ENCODE peak calls at places on chromosomes 2 and 18, in five cellular contexts. One of them, this sample, is unnamed.
A peak's percentile ranks its signal among the peaks of the same experiment; 100 is the strongest.

GRCh38 chr2:165198181-165198580 is 5.7 kb downstream of the SCN3A start:
- DNase-seq in left ventricle myocardium inferior: no peak
- DNase-seq in mucosa of descending colon: no peak
- DNase-seq in GM12865: no peak
- DNase-seq in uterus: no peak
- DNase-seq in this sample: no peak

GRCh38 chr2:156189143-156189542 is 143.4 kb downstream of the NR4A2 start:
- DNase-seq in left ventricle myocardium inferior: no peak
- DNase-seq in mucosa of descending colon: peak; percentile 54
- DNase-seq in GM12865: no peak
- DNase-seq in uterus: no peak
- DNase-seq in this sample: no peak

GRCh38 chr2:200147371-200147770 is 159.1 kb upstream of the SPATS2L start:
- DNase-seq in left ventricle myocardium inferior: no peak
- DNase-seq in mucosa of descending colon: no peak
- DNase-seq in GM12865: no peak
- DNase-seq in uterus: no peak
- DNase-seq in this sample: no peak

GRCh38 chr2:49219741-49220140 is 65.4 kb upstream of the FSHR start:
- DNase-seq in left ventricle myocardium inferior: no peak
- DNase-seq in mucosa of descending colon: no peak
- DNase-seq in GM12865: no peak
- DNase-seq in uterus: no peak
- DNase-seq in this sample: no peak

GRCh38 chr2:217650716-217651360 is 352.0 kb downstream of the TNS1 start:
- DNase-seq in left ventricle myocardium inferior: no peak
- DNase-seq in mucosa of descending colon: peak; percentile 37
- DNase-seq in GM12865: peak; percentile 58
- DNase-seq in uterus: peak; percentile 40
- DNase-seq in this sample: peak; percentile 11

GRCh38 chr2:60321816-60322215 is 231.6 kb downstream of the BCL11A start:
- DNase-seq in left ventricle myocardium inferior: no peak
- DNase-seq in mucosa of descending colon: no peak
- DNase-seq in GM12865: no peak
- DNase-seq in uterus: no peak
- DNase-seq in this sample: no peak

GRCh38 chr2:207418422-207418821 is 111.3 kb upstream of the CREB1 start:
- DNase-seq in left ventricle myocardium inferior: no peak
- DNase-seq in mucosa of descending colon: no peak
- DNase-seq in GM12865: no peak
- DNase-seq in uterus: no peak
- DNase-seq in this sample: no peak

GRCh38 chr18:74674487-74674886 is 76.8 kb downstream of the ZNF407 start:
- DNase-seq in left ventricle myocardium inferior: no peak
- DNase-seq in mucosa of descending colon: no peak
- DNase-seq in GM12865: no peak
- DNase-seq in uterus: no peak
- DNase-seq in this sample: no peak

GRCh38 chr18:41096504-41096903 is 858.5 kb upstream of the PIK3C3 start:
- DNase-seq in left ventricle myocardium inferior: no peak
- DNase-seq in mucosa of descending colon: no peak
- DNase-seq in GM12865: no peak
- DNase-seq in uterus: no peak
- DNase-seq in this sample: peak; percentile 33

GRCh38 chr18:33576999-33577687 is 876 bp upstream of the ASXL3 start:
- DNase-seq in left ventricle myocardium inferior: no peak
- DNase-seq in mucosa of descending colon: no peak
- DNase-seq in GM12865: no peak
- DNase-seq in uterus: no peak
- DNase-seq in this sample: no peak

GRCh38 chr2:172906401-172906811 is 169.2 kb upstream of the MAP3K20 start:
- DNase-seq in left ventricle myocardium inferior: peak; percentile 57
- DNase-seq in mucosa of descending colon: no peak
- DNase-seq in GM12865: no peak
- DNase-seq in uterus: no peak
- DNase-seq in this sample: no peak

GRCh38 chr18:54961868-54962267 is 2.6 kb upstream of the CCDC68 start:
- DNase-seq in left ventricle myocardium inferior: no peak
- DNase-seq in mucosa of descending colon: no peak
- DNase-seq in GM12865: no peak
- DNase-seq in uterus: no peak
- DNase-seq in this sample: no peak

GRCh38 chr2:61218076-61218816 is 56.3 kb downstream of the C2orf74 start:
- DNase-seq in left ventricle myocardium inferior: no peak
- DNase-seq in mucosa of descending colon: no peak
- DNase-seq in GM12865: no peak
- DNase-seq in uterus: no peak
- DNase-seq in this sample: no peak

GRCh38 chr2:239583171-239583878 is 182.5 kb upstream of the HDAC4 start:
- DNase-seq in left ventricle myocardium inferior: no peak
- DNase-seq in mucosa of descending colon: no peak
- DNase-seq in GM12865: no peak
- DNase-seq in uterus: no peak
- DNase-seq in this sample: no peak

GRCh38 chr2:231052494-231053451 is 3.9 kb upstream of the PSMD1 start:
- DNase-seq in left ventricle myocardium inferior: peak; percentile 80
- DNase-seq in mucosa of descending colon: peak; percentile 88
- DNase-seq in GM12865: peak; percentile 92
- DNase-seq in uterus: peak; percentile 68
- DNase-seq in this sample: peak; percentile 58

GRCh38 chr2:239574054-239574433 is 173.2 kb upstream of the HDAC4 start:
- DNase-seq in left ventricle myocardium inferior: no peak
- DNase-seq in mucosa of descending colon: no peak
- DNase-seq in GM12865: no peak
- DNase-seq in uterus: no peak
- DNase-seq in this sample: no peak

GRCh38 chr2:184532541-184532940 is 65.8 kb upstream of the ZNF804A start:
- DNase-seq in left ventricle myocardium inferior: no peak
- DNase-seq in mucosa of descending colon: no peak
- DNase-seq in GM12865: no peak
- DNase-seq in uterus: no peak
- DNase-seq in this sample: peak; percentile 4

GRCh38 chr2:69090008-69090407 is 77.0 kb downstream of the ANTXR1 start:
- DNase-seq in left ventricle myocardium inferior: no peak
- DNase-seq in mucosa of descending colon: no peak
- DNase-seq in GM12865: no peak
- DNase-seq in uterus: no peak
- DNase-seq in this sample: no peak

GRCh38 chr18:73785276-73785675 is 362.4 kb downstream of the FBXO15 start:
- DNase-seq in left ventricle myocardium inferior: no peak
- DNase-seq in mucosa of descending colon: no peak
- DNase-seq in GM12865: no peak
- DNase-seq in uterus: no peak
- DNase-seq in this sample: no peak

GRCh38 chr2:199273043-199273647 is 184.6 kb downstream of the SATB2 start:
- DNase-seq in left ventricle myocardium inferior: no peak
- DNase-seq in mucosa of descending colon: no peak
- DNase-seq in GM12865: no peak
- DNase-seq in uterus: no peak
- DNase-seq in this sample: peak; percentile 49

GRCh38 chr2:38074047-38074774 is 1.7 kb downstream of the CYP1B1 start:
- DNase-seq in left ventricle myocardium inferior: peak; percentile 29
- DNase-seq in mucosa of descending colon: no peak
- DNase-seq in GM12865: no peak
- DNase-seq in uterus: peak; percentile 39
- DNase-seq in this sample: no peak

GRCh38 chr2:162111958-162112850 is 38.2 kb upstream of the DPP4 start:
- DNase-seq in left ventricle myocardium inferior: no peak
- DNase-seq in mucosa of descending colon: no peak
- DNase-seq in GM12865: no peak
- DNase-seq in uterus: no peak
- DNase-seq in this sample: no peak

GRCh38 chr2:220445429-220446105 is 818.1 kb downstream of the SLC4A3 start:
- DNase-seq in left ventricle myocardium inferior: no peak
- DNase-seq in mucosa of descending colon: no peak
- DNase-seq in GM12865: no peak
- DNase-seq in uterus: no peak
- DNase-seq in this sample: peak; percentile 6

GRCh38 chr18:38487521-38487920 is 921.9 kb upstream of the CELF4 start:
- DNase-seq in left ventricle myocardium inferior: no peak
- DNase-seq in mucosa of descending colon: no peak
- DNase-seq in GM12865: no peak
- DNase-seq in uterus: no peak
- DNase-seq in this sample: no peak

GRCh38 chr2:101827246-101827645 is 129.7 kb downstream of the MAP4K4 start:
- DNase-seq in left ventricle myocardium inferior: no peak
- DNase-seq in mucosa of descending colon: no peak
- DNase-seq in GM12865: no peak
- DNase-seq in uterus: no peak
- DNase-seq in this sample: peak; percentile 76

GRCh38 chr2:47904903-47905453 is 1.3 kb downstream of the FBXO11 start:
- DNase-seq in left ventricle myocardium inferior: peak; percentile 30
- DNase-seq in mucosa of descending colon: peak; percentile 42
- DNase-seq in GM12865: no peak
- DNase-seq in uterus: peak; percentile 29
- DNase-seq in this sample: no peak

GRCh38 chr18:3151379-3152264 is 68.1 kb downstream of the MYOM1 start:
- DNase-seq in left ventricle myocardium inferior: no peak
- DNase-seq in mucosa of descending colon: peak; percentile 19
- DNase-seq in GM12865: peak; percentile 45
- DNase-seq in uterus: no peak
- DNase-seq in this sample: peak; percentile 9

GRCh38 chr2:232260075-232260474 is 118.5 kb upstream of the ALPP start:
- DNase-seq in left ventricle myocardium inferior: no peak
- DNase-seq in mucosa of descending colon: no peak
- DNase-seq in GM12865: no peak
- DNase-seq in uterus: no peak
- DNase-seq in this sample: peak; percentile 93

GRCh38 chr2:181776336-181776735 is 96.0 kb upstream of the NEUROD1 start:
- DNase-seq in left ventricle myocardium inferior: no peak
- DNase-seq in mucosa of descending colon: no peak
- DNase-seq in GM12865: no peak
- DNase-seq in uterus: no peak
- DNase-seq in this sample: no peak

GRCh38 chr2:240491483-240491882 is 56.0 kb downstream of the GPC1 start:
- DNase-seq in left ventricle myocardium inferior: no peak
- DNase-seq in mucosa of descending colon: no peak
- DNase-seq in GM12865: no peak
- DNase-seq in uterus: no peak
- DNase-seq in this sample: no peak

GRCh38 chr2:54318810-54319209 is 62.8 kb upstream of the TSPYL6 start:
- DNase-seq in left ventricle myocardium inferior: no peak
- DNase-seq in mucosa of descending colon: no peak
- DNase-seq in GM12865: no peak
- DNase-seq in uterus: no peak
- DNase-seq in this sample: no peak

GRCh38 chr2:222547108-222547507 is 108.8 kb downstream of the FARSB start:
- DNase-seq in left ventricle myocardium inferior: no peak
- DNase-seq in mucosa of descending colon: no peak
- DNase-seq in GM12865: no peak
- DNase-seq in uterus: no peak
- DNase-seq in this sample: no peak

GRCh38 chr2:222554511-222554910 is 101.4 kb downstream of the FARSB start:
- DNase-seq in left ventricle myocardium inferior: no peak
- DNase-seq in mucosa of descending colon: no peak
- DNase-seq in GM12865: no peak
- DNase-seq in uterus: no peak
- DNase-seq in this sample: no peak

GRCh38 chr2:222545821-222546540 is 109.9 kb downstream of the FARSB start:
- DNase-seq in left ventricle myocardium inferior: no peak
- DNase-seq in mucosa of descending colon: no peak
- DNase-seq in GM12865: no peak
- DNase-seq in uterus: peak; percentile 52
- DNase-seq in this sample: no peak

GRCh38 chr2:222548997-222549396 is 106.9 kb downstream of the FARSB start:
- DNase-seq in left ventricle myocardium inferior: no peak
- DNase-seq in mucosa of descending colon: no peak
- DNase-seq in GM12865: no peak
- DNase-seq in uterus: no peak
- DNase-seq in this sample: peak; percentile 84
- TF ChIP-seq CTCF in left ventricle myocardium inferior: no peak
- TF ChIP-seq CTCF in mucosa of descending colon: no peak
- TF ChIP-seq CTCF in GM12865: no peak
- TF ChIP-seq CTCF in uterus: no peak
- TF ChIP-seq CTCF in this sample: peak; percentile 30

GRCh38 chr18:22816266-22817176 is 116.6 kb upstream of the RBBP8 start:
- DNase-seq in left ventricle myocardium inferior: no peak
- DNase-seq in mucosa of descending colon: peak; percentile 80
- DNase-seq in GM12865: no peak
- DNase-seq in uterus: no peak
- DNase-seq in this sample: no peak
- H3K4me3 ChIP-seq in left ventricle myocardium inferior: no peak overlapping the region
- H3K4me3 ChIP-seq in mucosa of descending colon: no peak overlapping the region
- H3K4me3 ChIP-seq in GM12865: no peak overlapping the region
- H3K4me3 ChIP-seq in uterus: no peak overlapping the region
- H3K4me3 ChIP-seq in this sample: no peak overlapping the region

DNA sequence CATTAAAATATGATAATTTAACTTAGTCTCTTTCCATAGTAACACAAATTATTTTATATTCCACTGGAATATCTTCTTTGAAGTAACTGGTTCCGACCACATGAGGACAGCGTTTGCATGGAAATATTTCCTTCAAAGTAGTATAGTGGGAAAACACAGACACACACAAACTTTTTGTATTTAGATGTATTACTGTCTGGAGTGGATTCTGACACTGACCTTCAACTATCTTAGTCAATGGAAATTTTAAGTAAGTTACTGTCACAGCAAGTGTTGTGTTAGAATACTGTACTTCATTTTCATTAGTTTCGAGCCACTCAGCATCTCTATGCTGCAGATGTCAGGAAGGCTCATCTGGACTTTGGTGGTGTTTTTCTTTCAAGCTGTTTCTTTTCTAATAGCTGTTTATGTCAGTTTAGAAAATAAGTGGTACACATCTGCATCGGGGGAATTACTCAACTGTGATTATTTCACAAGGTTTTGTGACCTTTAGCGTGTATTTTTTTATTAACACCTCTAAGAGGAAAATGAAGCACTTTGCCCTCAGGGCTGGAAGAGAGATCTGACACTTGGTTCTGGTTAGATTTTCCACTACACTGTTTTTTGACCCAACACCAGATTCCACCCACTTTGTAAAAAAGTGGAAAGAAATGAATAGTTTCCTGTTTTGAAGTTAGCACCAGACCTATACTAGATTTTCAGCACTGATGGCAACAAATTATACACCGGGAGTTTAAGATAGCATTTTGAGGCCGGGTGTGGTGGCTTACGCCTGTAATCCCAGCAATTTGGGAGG is 18.9 kb upstream of the THOC1 start:
- DNase-seq in left ventricle myocardium inferior: no peak
- DNase-seq in mucosa of descending colon: no peak
- DNase-seq in GM12865: no peak
- DNase-seq in uterus: no peak
- DNase-seq in this sample: no peak
- TF ChIP-seq CTCF in left ventricle myocardium inferior: peak; percentile 69
- TF ChIP-seq CTCF in mucosa of descending colon: no peak
- TF ChIP-seq CTCF in GM12865: no peak
- TF ChIP-seq CTCF in uterus: peak; percentile 53
- TF ChIP-seq CTCF in this sample: peak; percentile 63

DNA sequence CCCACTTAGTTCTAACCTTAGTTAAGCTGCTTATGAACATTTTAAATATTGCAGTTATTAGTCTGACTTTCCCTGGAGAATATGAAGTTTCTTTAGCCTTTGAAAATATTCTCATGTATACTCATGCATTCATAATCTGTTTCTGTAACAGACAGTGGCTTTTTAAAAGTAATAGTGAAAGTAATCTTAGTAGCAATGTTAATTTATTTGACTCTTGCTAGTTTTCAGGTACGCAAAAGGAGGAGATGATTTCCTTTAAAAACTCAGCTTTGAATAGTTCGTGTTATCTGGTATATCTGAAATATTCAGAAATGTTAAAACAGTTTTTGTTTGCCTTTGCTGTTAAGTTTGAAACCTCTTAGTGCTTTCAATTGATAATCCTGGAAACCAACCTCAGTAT is 3.8 kb downstream of the ANKRD12 start:
- DNase-seq in left ventricle myocardium inferior: no peak
- DNase-seq in mucosa of descending colon: no peak
- DNase-seq in GM12865: peak; percentile 28
- DNase-seq in uterus: no peak
- DNase-seq in this sample: no peak
- H3K4me3 ChIP-seq in left ventricle myocardium inferior: peak overlapping the region; percentile 86
- H3K4me3 ChIP-seq in mucosa of descending colon: no peak overlapping the region
- H3K4me3 ChIP-seq in GM12865: peak overlapping the region; percentile 81
- H3K4me3 ChIP-seq in uterus: peak overlapping the region; percentile 2
- H3K4me3 ChIP-seq in this sample: no peak overlapping the region